ENCODE peak calls at places on chromosomes 1 and 21, in seven cellular contexts. X is mucosa of descending colon, A is tibial nerve, R is Right ventricle myocardium superior, O is osteocyte, Y is D341Med, J is cardiac muscle cell. S is an unnamed sample.

GRCh38 chr1:30461640-30462039 is 261.7 kb downstream of the MATN1 start:
- DNase-seq in J (no peak), R (no peak), X (no peak), A (no peak), Y (no peak), O (no peak), S (peak; percentile 9)

GRCh38 chr1:151838491-151839412 is 868 bp downstream of the C2CD4D start:
- DNase-seq in X (no peak), A (no peak), R (no peak), O (no peak), J (peak; percentile 8), Y (peak; percentile 74), S (no peak)

GRCh38 chr1:174204697-174205308 is 45.5 kb downstream of the RABGAP1L start:
- DNase-seq in R (no peak), J (no peak), Y (no peak), X (no peak), O (no peak), A (no peak), S (no peak)

GRCh38 chr1:1171551-1172340 is 1.9 kb upstream of the TTLL10 start:
- DNase-seq in Y (peak; percentile 33), A (no peak), X (peak; percentile 62), O (no peak), J (no peak), R (peak; percentile 31), S (peak; percentile 33)

GRCh38 chr1:75514270-75514669 is 96.6 kb downstream of the SLC44A5 start:
- DNase-seq in J (no peak), O (no peak), Y (no peak), R (no peak), A (no peak), X (no peak), S (no peak)

GRCh38 chr1:4792565-4792964 is 138.2 kb downstream of the AJAP1 start:
- DNase-seq in R (no peak), O (no peak), Y (no peak), J (no peak), X (no peak), A (no peak), S (no peak)

GRCh38 chr1:54984126-54984842 is 3.9 kb downstream of the TMEM61 start:
- DNase-seq in X (no peak), J (no peak), Y (peak; percentile 66), A (no peak), R (no peak), O (no peak), S (no peak)

GRCh38 chr1:20197329-20197791 is 11.0 kb upstream of the PLA2G2C start:
- DNase-seq in R (no peak), J (no peak), X (no peak), Y (no peak), O (no peak), A (no peak), S (no peak)

GRCh38 chr1:245657371-245657770 is 502.6 kb downstream of the KIF26B start:
- DNase-seq in O (no peak), X (no peak), Y (no peak), R (no peak), A (no peak), J (no peak), S (no peak)

GRCh38 chr1:24754229-24754628 is 9.0 kb downstream of the CLIC4 start:
- DNase-seq in X (no peak), J (no peak), O (no peak), Y (no peak), R (no peak), A (no peak), S (no peak)

GRCh38 chr1:100075773-100076172 is 57.0 kb downstream of the SASS6 start:
- DNase-seq in R (no peak), J (no peak), A (no peak), O (no peak), X (no peak), Y (no peak), S (no peak)

GRCh38 chr1:99851850-99852454 is 1.8 kb downstream of the AGL start:
- DNase-seq in A (no peak), O (no peak), Y (no peak), J (no peak), X (no peak), R (no peak), S (no peak)

GRCh38 chr21:42844411-42845113 is 34.8 kb downstream of the WDR4 start:
- DNase-seq in X (peak; percentile 29), R (peak; percentile 74), Y (peak; percentile 29), O (no peak), J (no peak), A (no peak), S (peak; percentile 35)

GRCh38 chr1:192880191-192880590 is 71.4 kb downstream of the RGS2 start:
- DNase-seq in O (no peak), Y (no peak), J (no peak), A (no peak), X (no peak), R (no peak), S (no peak)

S was measured in Peyer's patch.